ENCODE peak calls at places on chromosomes 6 and 20, in eight cellular contexts. One of them, this sample, is unnamed.
A peak's percentile ranks its signal among the peaks of the same experiment; 100 is the strongest.

GRCh38 chr6:40986364-40986763 is 52.7 kb downstream of the UNC5CL start:
- DNase-seq in brain microvascular endothelial cell: no peak
- DNase-seq in AG04449: no peak
- DNase-seq in psoas muscle: no peak
- DNase-seq in OCI-LY7: no peak
- DNase-seq in bronchial epithelial cell: no peak
- DNase-seq in AG04450: no peak
- DNase-seq in lower lobe of right lung: no peak
- DNase-seq in this sample: no peak

GRCh38 chr6:30557683-30557981 is 537 bp downstream of the PRR3 start:
- DNase-seq in lower lobe of right lung: no peak
- DNase-seq in psoas muscle: no peak
- DNase-seq in brain microvascular endothelial cell: no peak
- DNase-seq in AG04449: no peak
- DNase-seq in bronchial epithelial cell: no peak
- DNase-seq in OCI-LY7: peak; percentile 77
- DNase-seq in AG04450: no peak
- DNase-seq in this sample: no peak

GRCh38 chr20:31573555-31574295 is 31.4 kb upstream of the ID1 start:
- DNase-seq in bronchial epithelial cell: peak; percentile 56
- DNase-seq in AG04449: no peak
- DNase-seq in brain microvascular endothelial cell: no peak
- DNase-seq in psoas muscle: no peak
- DNase-seq in AG04450: no peak
- DNase-seq in OCI-LY7: no peak
- DNase-seq in lower lobe of right lung: no peak
- DNase-seq in this sample: no peak

GRCh38 chr6:115544765-115545409 is 515.8 kb downstream of the FRK start:
- DNase-seq in AG04449: no peak
- DNase-seq in AG04450: no peak
- DNase-seq in bronchial epithelial cell: no peak
- DNase-seq in OCI-LY7: no peak
- DNase-seq in lower lobe of right lung: no peak
- DNase-seq in brain microvascular endothelial cell: no peak
- DNase-seq in psoas muscle: no peak
- DNase-seq in this sample: no peak

GRCh38 chr6:121389419-121389818 is 46.0 kb upstream of the GJA1 start:
- DNase-seq in AG04449: no peak
- DNase-seq in lower lobe of right lung: no peak
- DNase-seq in brain microvascular endothelial cell: no peak
- DNase-seq in AG04450: no peak
- DNase-seq in psoas muscle: no peak
- DNase-seq in bronchial epithelial cell: no peak
- DNase-seq in OCI-LY7: no peak
- DNase-seq in this sample: no peak

GRCh38 chr6:158021814-158022748 is 40.4 kb downstream of the SYNJ2 start:
- DNase-seq in lower lobe of right lung: peak; percentile 42
- DNase-seq in bronchial epithelial cell: no peak
- DNase-seq in brain microvascular endothelial cell: no peak
- DNase-seq in psoas muscle: no peak
- DNase-seq in AG04449: no peak
- DNase-seq in AG04450: no peak
- DNase-seq in OCI-LY7: no peak
- DNase-seq in this sample: no peak

GRCh38 chr6:105618247-105618646 is 215.4 kb upstream of the PREP start:
- DNase-seq in AG04449: no peak
- DNase-seq in lower lobe of right lung: no peak
- DNase-seq in brain microvascular endothelial cell: no peak
- DNase-seq in bronchial epithelial cell: no peak
- DNase-seq in psoas muscle: no peak
- DNase-seq in AG04450: no peak
- DNase-seq in OCI-LY7: no peak
- DNase-seq in this sample: no peak

GRCh38 chr20:1391640-1392442 is 1.0 kb downstream of the FKBP1A start:
- DNase-seq in brain microvascular endothelial cell: no peak
- DNase-seq in lower lobe of right lung: peak; percentile 58
- DNase-seq in psoas muscle: no peak
- DNase-seq in bronchial epithelial cell: peak; percentile 51
- DNase-seq in OCI-LY7: peak; percentile 43
- DNase-seq in AG04449: no peak
- DNase-seq in AG04450: no peak
- DNase-seq in this sample: no peak

GRCh38 chr6:148780918-148781436 is 34.1 kb downstream of the UST start:
- DNase-seq in AG04449: no peak
- DNase-seq in psoas muscle: no peak
- DNase-seq in OCI-LY7: no peak
- DNase-seq in brain microvascular endothelial cell: no peak
- DNase-seq in AG04450: no peak
- DNase-seq in lower lobe of right lung: no peak
- DNase-seq in bronchial epithelial cell: no peak
- DNase-seq in this sample: no peak

GRCh38 chr6:134111062-134111677 is 58.7 kb upstream of the SLC2A12 start:
- DNase-seq in OCI-LY7: peak; percentile 72
- DNase-seq in brain microvascular endothelial cell: peak; percentile 61
- DNase-seq in AG04450: no peak
- DNase-seq in psoas muscle: no peak
- DNase-seq in bronchial epithelial cell: peak; percentile 65
- DNase-seq in AG04449: no peak
- DNase-seq in lower lobe of right lung: no peak
- DNase-seq in this sample: peak; percentile 64

GRCh38 chr20:34997171-34997570 is 41.5 kb downstream of the MYH7B start:
- DNase-seq in OCI-LY7: no peak
- DNase-seq in AG04450: no peak
- DNase-seq in lower lobe of right lung: no peak
- DNase-seq in AG04449: no peak
- DNase-seq in bronchial epithelial cell: no peak
- DNase-seq in psoas muscle: no peak
- DNase-seq in brain microvascular endothelial cell: no peak
- DNase-seq in this sample: no peak

GRCh38 chr20:44223721-44224120 is 13.2 kb upstream of the OSER1 start:
- DNase-seq in psoas muscle: no peak
- DNase-seq in OCI-LY7: no peak
- DNase-seq in lower lobe of right lung: no peak
- DNase-seq in bronchial epithelial cell: no peak
- DNase-seq in AG04450: no peak
- DNase-seq in brain microvascular endothelial cell: no peak
- DNase-seq in AG04449: no peak
- DNase-seq in this sample: no peak

GRCh38 chr6:3228791-3229565 is 1.5 kb upstream of the TUBB2B start:
- DNase-seq in OCI-LY7: no peak
- DNase-seq in psoas muscle: no peak
- DNase-seq in AG04450: no peak
- DNase-seq in AG04449: no peak
- DNase-seq in brain microvascular endothelial cell: no peak
- DNase-seq in bronchial epithelial cell: no peak
- DNase-seq in lower lobe of right lung: no peak
- DNase-seq in this sample: no peak

DNA sequence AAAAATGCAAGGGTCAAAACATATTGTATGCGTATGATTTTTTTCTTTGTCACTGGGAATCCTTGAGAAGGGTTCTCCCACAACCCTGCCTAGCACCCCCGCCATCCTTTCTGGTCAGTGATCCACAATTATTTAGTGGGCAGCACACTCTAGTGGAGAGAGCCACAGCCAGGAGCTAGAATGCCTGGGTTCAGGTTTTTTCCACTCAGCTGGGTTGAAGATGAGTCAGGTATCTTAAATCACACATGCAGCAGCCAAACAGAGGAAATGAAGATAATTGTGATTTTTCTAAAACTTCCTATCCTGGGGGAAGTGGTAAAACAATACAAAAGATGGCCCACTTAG is 243.1 kb downstream of the PKHD1 start:
- DNase-seq in OCI-LY7: no peak
- DNase-seq in AG04449: no peak
- DNase-seq in lower lobe of right lung: no peak
- DNase-seq in bronchial epithelial cell: peak; percentile 15
- DNase-seq in AG04450: no peak
- DNase-seq in psoas muscle: no peak
- DNase-seq in brain microvascular endothelial cell: no peak
- DNase-seq in this sample: no peak
- TF ChIP-seq CTCF in OCI-LY7: peak; percentile 30
- TF ChIP-seq CTCF in AG04449: no peak
- TF ChIP-seq CTCF in lower lobe of right lung: no peak
- TF ChIP-seq CTCF in bronchial epithelial cell: peak; percentile 10
- TF ChIP-seq CTCF in AG04450: no peak
- TF ChIP-seq CTCF in psoas muscle: no peak
- TF ChIP-seq CTCF in brain microvascular endothelial cell: no peak
- TF ChIP-seq CTCF in this sample: no peak

DNA sequence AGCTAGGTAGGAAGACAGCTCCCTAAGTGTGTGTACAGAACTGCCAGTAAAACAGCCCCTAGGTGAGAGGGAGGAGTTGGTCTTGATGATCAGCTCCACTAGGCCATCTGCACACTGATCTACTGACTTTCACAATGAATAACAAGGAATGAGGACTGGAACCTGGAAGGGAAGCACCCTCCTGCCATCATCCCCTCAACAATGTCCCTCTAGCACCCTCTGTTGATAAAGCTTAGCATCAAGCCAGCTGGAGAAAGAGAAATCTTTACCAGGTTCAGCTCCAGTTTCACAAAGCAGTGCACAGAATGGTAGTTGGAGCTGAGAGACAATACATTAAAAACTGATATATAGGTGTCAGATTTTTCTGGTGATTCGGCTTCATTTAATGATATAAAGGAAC is 57.2 kb upstream of the IRAK1BP1 start:
- DNase-seq in brain microvascular endothelial cell: peak; percentile 52
- DNase-seq in psoas muscle: no peak
- DNase-seq in bronchial epithelial cell: peak; percentile 80
- DNase-seq in lower lobe of right lung: no peak
- DNase-seq in AG04449: no peak
- DNase-seq in AG04450: peak; percentile 4
- DNase-seq in OCI-LY7: no peak
- DNase-seq in this sample: peak; percentile 46
- TF ChIP-seq CTCF in brain microvascular endothelial cell: peak; percentile 79
- TF ChIP-seq CTCF in psoas muscle: no peak
- TF ChIP-seq CTCF in bronchial epithelial cell: peak; percentile 69
- TF ChIP-seq CTCF in lower lobe of right lung: peak; percentile 16
- TF ChIP-seq CTCF in AG04449: peak; percentile 77
- TF ChIP-seq CTCF in AG04450: peak; percentile 79
- TF ChIP-seq CTCF in OCI-LY7: peak; percentile 63
- TF ChIP-seq CTCF in this sample: peak; percentile 77

GRCh38 chr6:52976591-52977035 is 18.5 kb downstream of the GSTA4 start:
- DNase-seq in bronchial epithelial cell: no peak
- DNase-seq in OCI-LY7: no peak
- DNase-seq in lower lobe of right lung: peak; percentile 52
- DNase-seq in psoas muscle: peak; percentile 28
- DNase-seq in brain microvascular endothelial cell: no peak
- DNase-seq in AG04450: no peak
- DNase-seq in AG04449: no peak
- DNase-seq in this sample: no peak

GRCh38 chr6:52976149-52976548 is 18.9 kb downstream of the GSTA4 start:
- DNase-seq in lower lobe of right lung: no peak
- DNase-seq in OCI-LY7: no peak
- DNase-seq in AG04449: no peak
- DNase-seq in AG04450: no peak
- DNase-seq in bronchial epithelial cell: no peak
- DNase-seq in psoas muscle: no peak
- DNase-seq in brain microvascular endothelial cell: no peak
- DNase-seq in this sample: no peak

GRCh38 chr6:52973013-52973412 is 22.1 kb downstream of the GSTA4 start:
- DNase-seq in psoas muscle: no peak
- DNase-seq in AG04449: no peak
- DNase-seq in brain microvascular endothelial cell: no peak
- DNase-seq in OCI-LY7: no peak
- DNase-seq in bronchial epithelial cell: no peak
- DNase-seq in lower lobe of right lung: no peak
- DNase-seq in AG04450: no peak
- DNase-seq in this sample: no peak

GRCh38 chr6:52981215-52981910 is 13.7 kb downstream of the GSTA4 start:
- DNase-seq in brain microvascular endothelial cell: no peak
- DNase-seq in AG04450: no peak
- DNase-seq in bronchial epithelial cell: no peak
- DNase-seq in lower lobe of right lung: no peak
- DNase-seq in AG04449: no peak
- DNase-seq in psoas muscle: no peak
- DNase-seq in OCI-LY7: no peak
- DNase-seq in this sample: no peak

GRCh38 chr6:52975580-52975979 is 19.5 kb downstream of the GSTA4 start:
- DNase-seq in brain microvascular endothelial cell: no peak
- DNase-seq in psoas muscle: no peak
- DNase-seq in AG04450: no peak
- DNase-seq in bronchial epithelial cell: no peak
- DNase-seq in AG04449: no peak
- DNase-seq in lower lobe of right lung: no peak
- DNase-seq in OCI-LY7: no peak
- DNase-seq in this sample: peak; percentile 42
- TF ChIP-seq CTCF in brain microvascular endothelial cell: no peak
- TF ChIP-seq CTCF in psoas muscle: no peak
- TF ChIP-seq CTCF in AG04450: peak; percentile 8
- TF ChIP-seq CTCF in bronchial epithelial cell: no peak
- TF ChIP-seq CTCF in AG04449: no peak
- TF ChIP-seq CTCF in lower lobe of right lung: no peak
- TF ChIP-seq CTCF in OCI-LY7: no peak
- TF ChIP-seq CTCF in this sample: peak; percentile 42

DNA sequence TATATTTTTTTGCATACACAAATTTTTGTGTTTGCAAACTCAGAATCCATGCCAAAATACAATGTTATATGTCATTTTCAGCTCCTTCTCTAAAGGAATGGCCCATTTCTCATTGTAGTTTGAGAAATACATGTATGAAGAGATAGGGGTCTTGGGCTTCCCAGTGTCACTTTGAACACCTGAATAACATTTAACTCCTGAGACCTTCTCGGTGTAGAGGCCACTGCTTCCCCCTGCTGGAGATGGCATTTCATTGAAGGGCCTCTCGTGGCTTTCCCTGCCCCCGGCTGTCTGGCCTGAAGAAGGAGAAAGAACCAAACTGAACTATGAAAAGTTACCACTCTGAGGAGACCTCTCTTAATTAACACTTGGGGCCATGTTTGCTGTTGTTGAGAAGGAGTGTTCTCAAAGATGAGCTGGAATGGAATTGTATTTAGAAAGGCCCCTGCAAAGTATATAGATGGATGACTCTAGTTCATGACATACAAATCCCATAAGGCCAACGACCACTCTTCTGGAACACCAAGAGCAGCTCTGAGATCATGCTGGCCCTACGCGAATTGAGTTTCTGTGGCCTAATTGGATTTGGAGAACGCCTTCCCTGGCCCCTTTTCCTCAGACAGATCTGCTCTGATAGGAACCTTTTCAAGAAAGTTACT is 58.8 kb downstream of the VAPB start:
- DNase-seq in AG04450: peak; percentile 20
- DNase-seq in psoas muscle: no peak
- DNase-seq in lower lobe of right lung: no peak
- DNase-seq in AG04449: no peak
- DNase-seq in OCI-LY7: peak; percentile 61
- DNase-seq in brain microvascular endothelial cell: peak; percentile 56
- DNase-seq in bronchial epithelial cell: peak; percentile 51
- DNase-seq in this sample: peak; percentile 32
- TF ChIP-seq CTCF in AG04450: peak; percentile 84
- TF ChIP-seq CTCF in psoas muscle: peak; percentile 75
- TF ChIP-seq CTCF in lower lobe of right lung: peak; percentile 59
- TF ChIP-seq CTCF in AG04449: peak; percentile 82
- TF ChIP-seq CTCF in OCI-LY7: peak; percentile 79
- TF ChIP-seq CTCF in brain microvascular endothelial cell: peak; percentile 86
- TF ChIP-seq CTCF in bronchial epithelial cell: peak; percentile 74
- TF ChIP-seq CTCF in this sample: peak; percentile 81

GRCh38 chr6:160456214-160456546 is 108.0 kb downstream of the SLC22A3 start:
- DNase-seq in OCI-LY7: no peak
- DNase-seq in lower lobe of right lung: no peak
- DNase-seq in bronchial epithelial cell: no peak
- DNase-seq in AG04450: no peak
- DNase-seq in AG04449: no peak
- DNase-seq in brain microvascular endothelial cell: no peak
- DNase-seq in psoas muscle: no peak
- DNase-seq in this sample: no peak
- TF ChIP-seq CTCF in OCI-LY7: peak; percentile 52
- TF ChIP-seq CTCF in lower lobe of right lung: no peak
- TF ChIP-seq CTCF in bronchial epithelial cell: no peak
- TF ChIP-seq CTCF in AG04450: no peak
- TF ChIP-seq CTCF in AG04449: no peak
- TF ChIP-seq CTCF in brain microvascular endothelial cell: no peak
- TF ChIP-seq CTCF in psoas muscle: no peak
- TF ChIP-seq CTCF in this sample: no peak